ENCODE peak calls at places on chromosomes 13 and 19, in nine cellular contexts. K is left ventricle myocardium inferior, J is midbrain, S is A172, Q is A673, L is fibroblast of lung, Y is ovary, V is substantia nigra, Z is caudate nucleus. H is an unnamed sample.
A peak's percentile ranks its signal among the peaks of the same experiment; 100 is the strongest.

GRCh38 chr13:77502104-77502720 is 33.3 kb upstream of the SCEL start:
- DNase-seq in Q (no peak), Y (no peak), K (no peak), J (no peak), Z (no peak), S (no peak), V (no peak), L (no peak), H (no peak)

GRCh38 chr13:113671066-113672001 is 4.3 kb downstream of the GRK1 start:
- DNase-seq in L (no peak), Y (no peak), Z (no peak), V (no peak), S (no peak), Q (no peak), J (no peak), K (peak; percentile 11), H (no peak)

GRCh38 chr19:49851456-49852259 is 699 bp downstream of the PTOV1 start:
- DNase-seq in L (no peak), J (no peak), V (peak; percentile 84), Q (peak; percentile 70), K (no peak), Y (peak; percentile 73), Z (no peak), S (no peak), H (no peak)

GRCh38 chr13:76286178-76286577 is 600.0 kb downstream of the KCTD12 start:
- DNase-seq in Z (no peak), J (no peak), L (peak; percentile 69), S (no peak), Y (no peak), V (no peak), K (no peak), Q (no peak), H (no peak)

GRCh38 chr19:5623397-5624153 is 692 bp downstream of the SAFB start:
- DNase-seq in Y (peak; percentile 55), K (no peak), L (no peak), Q (peak; percentile 22), S (no peak), V (peak; percentile 48), Z (no peak), J (no peak), H (no peak)

GRCh38 chr13:45015300-45015699 is 26.0 kb downstream of the GPALPP1 start:
- DNase-seq in K (no peak), Y (no peak), Q (peak; percentile 12), L (no peak), Z (no peak), S (no peak), V (no peak), J (no peak), H (no peak)

GRCh38 chr19:9178901-9179300 is at the start of gene OR7D2:
- DNase-seq in K (no peak), Q (no peak), Y (no peak), V (no peak), S (peak; percentile 30), J (no peak), Z (no peak), L (no peak), H (no peak)

GRCh38 chr19:42288881-42289555 is 12.9 kb upstream of the PRR19 start:
- DNase-seq in Y (no peak), K (no peak), J (no peak), L (no peak), V (peak; percentile 68), Z (no peak), S (no peak), Q (no peak), H (no peak)

GRCh38 chr19:1252818-1253513 is 4.6 kb downstream of the MIDN start:
- DNase-seq in S (peak; percentile 96), J (peak; percentile 90), K (peak; percentile 91), Z (peak; percentile 80), V (peak; percentile 98), Q (peak; percentile 98), L (peak; percentile 99), Y (peak; percentile 95), H (no peak)